ENCODE peak calls at places on chromosomes 13 and 19, in five cellular contexts. Q, K, U, M and C are unnamed samples.

GRCh38 chr19:50982186-50982585 is 1.5 kb downstream of the KLK7 start:
- DNase-seq in Q (no peak), K (no peak), U (no peak), M (no peak), C (no peak)

GRCh38 chr19:49339364-49340068 is 4.3 kb downstream of the CD37 start:
- DNase-seq in Q (peak; percentile 93), K (peak; percentile 83), U (peak; percentile 93), M (peak; percentile 89), C (no peak)

GRCh38 chr19:29664753-29665214 is 477 bp upstream of the PLEKHF1 start:
- DNase-seq in Q (no peak), K (no peak), U (no peak), M (no peak), C (no peak)

GRCh38 chr13:78875792-78876580 is 217.0 kb upstream of the OBI1 start:
- DNase-seq in Q (no peak), K (no peak), U (no peak), M (no peak), C (no peak)

GRCh38 chr19:15869109-15869555 is 28.7 kb downstream of the CYP4F2 start:
- DNase-seq in Q (peak; percentile 41), K (no peak), U (no peak), M (no peak), C (peak; percentile 52)

GRCh38 chr13:35699181-35699580 is 222.7 kb upstream of the MAB21L1 start:
- DNase-seq in Q (no peak), K (no peak), U (no peak), M (no peak), C (no peak)

GRCh38 chr19:16285769-16286564 is 38.7 kb upstream of the KLF2 start:
- DNase-seq in Q (peak; percentile 41), K (no peak), U (no peak), M (no peak), C (no peak)

GRCh38 chr13:28794370-28794769 is 25.8 kb upstream of the MTUS2 start:
- DNase-seq in Q (no peak), K (no peak), U (no peak), M (no peak), C (no peak)

GRCh38 chr19:6239871-6240676 is 39.7 kb downstream of the MLLT1 start:
- DNase-seq in Q (no peak), K (no peak), U (no peak), M (no peak), C (no peak)

GRCh38 chr13:113267642-113268405 is 29.2 kb upstream of the LAMP1 start:
- DNase-seq in Q (no peak), K (no peak), U (no peak), M (no peak), C (no peak)

GRCh38 chr19:1243768-1244692 is 2.5 kb downstream of the ATP5F1D start:
- DNase-seq in Q (peak; percentile 93), K (peak; percentile 91), U (no peak), M (peak; percentile 89), C (peak; percentile 86)

GRCh38 chr19:35320285-35320706 is 8.7 kb upstream of the CD22 start:
- DNase-seq in Q (no peak), K (no peak), U (no peak), M (no peak), C (no peak)

GRCh38 chr19:1992759-1993260 is 22.7 kb downstream of the BTBD2 start:
- DNase-seq in Q (no peak), K (no peak), U (no peak), M (no peak), C (peak; percentile 33)

GRCh38 chr13:74839656-74840055 is 642.3 kb downstream of the TBC1D4 start:
- DNase-seq in Q (no peak), K (no peak), U (no peak), M (no peak), C (no peak)

GRCh38 chr19:32313866-32314265 is 31.5 kb upstream of the ZNF507 start:
- DNase-seq in Q (no peak), K (no peak), U (no peak), M (no peak), C (no peak)

GRCh38 chr13:102392810-102393209 is 9.0 kb downstream of the FGF14 start:
- DNase-seq in Q (no peak), K (no peak), U (no peak), M (no peak), C (no peak)

GRCh38 chr13:43377149-43377548 is 353.8 kb downstream of the DNAJC15 start:
- DNase-seq in Q (peak; percentile 43), K (no peak), U (no peak), M (peak; percentile 27), C (peak; percentile 7)

GRCh38 chr13:105709181-105709580 is 826.3 kb downstream of the EFNB2 start:
- DNase-seq in Q (no peak), K (no peak), U (no peak), M (no peak), C (no peak)

GRCh38 chr19:36182612-36183454 is 30.6 kb upstream of the COX7A1 start:
- DNase-seq in Q (no peak), K (no peak), U (no peak), M (no peak), C (no peak)

GRCh38 chr13:113400621-113401451 is 36.9 kb upstream of the GRTP1 start:
- DNase-seq in Q (no peak), K (no peak), U (no peak), M (no peak), C (no peak)

GRCh38 chr19:662207-662961 is 630 bp downstream of the RNF126 start:
- DNase-seq in Q (peak; percentile 71), K (no peak), U (no peak), M (no peak), C (peak; percentile 65)

GRCh38 chr19:34676697-34677385 is at the start of gene SCGB2B2:
- DNase-seq in Q (no peak), K (no peak), U (no peak), M (no peak), C (no peak)

GRCh38 chr13:60642552-60642951 is 245.5 kb downstream of the TDRD3 start:
- DNase-seq in Q (no peak), K (no peak), U (no peak), M (no peak), C (no peak)

GRCh38 chr19:56507446-56508281 is at the start of gene ZNF471:
- DNase-seq in Q (peak; percentile 99), K (peak; percentile 97), U (peak; percentile 98), M (peak; percentile 99), C (peak; percentile 82)

DNA sequence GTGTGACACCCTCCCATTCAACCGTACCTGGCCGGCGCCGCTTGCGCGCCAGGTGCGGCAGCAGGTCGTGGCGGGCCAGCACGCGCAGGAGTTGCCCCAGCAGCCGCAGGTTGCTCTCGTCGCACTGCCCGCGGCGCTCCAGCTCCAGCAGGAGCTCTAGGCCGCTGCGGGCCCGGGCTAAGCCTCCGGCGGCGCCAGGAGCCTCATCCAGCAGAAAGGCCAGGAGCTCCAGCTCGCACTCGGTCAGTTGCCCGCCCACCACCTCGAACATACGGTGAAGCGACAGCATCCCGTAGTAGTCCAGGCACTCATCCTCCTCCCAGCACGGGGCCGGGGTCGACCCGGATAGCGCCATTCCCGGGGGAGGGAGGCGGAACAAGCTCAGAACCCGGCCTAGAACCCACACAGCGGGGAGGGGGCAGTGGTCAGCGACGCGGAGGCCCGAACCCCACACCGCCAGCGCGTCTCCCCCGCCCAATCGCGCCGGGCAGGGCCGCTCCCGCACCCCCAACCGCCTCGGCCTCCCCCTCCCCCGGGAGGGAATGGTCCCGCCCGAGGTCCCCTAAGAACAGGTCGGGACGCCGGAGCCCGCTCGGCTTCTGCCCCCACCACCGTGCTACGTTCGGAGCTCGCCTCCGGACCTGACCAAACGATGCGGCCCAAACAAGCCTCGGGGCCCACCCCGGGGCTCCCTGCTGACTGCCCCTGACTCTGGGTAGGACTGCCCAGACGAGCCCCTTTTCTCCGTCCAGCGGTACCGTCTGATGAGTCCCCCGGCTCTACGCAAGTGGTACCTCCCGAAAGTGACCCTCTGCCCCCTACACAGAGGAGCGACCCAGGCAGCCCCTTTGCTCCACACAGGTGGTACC is 590 bp downstream of the DEDD2 start:
- DNase-seq in Q (peak; percentile 59), K (peak; percentile 60), U (no peak), M (peak; percentile 55), C (peak; percentile 81)
- TF ChIP-seq POLR2A in Q (peak; percentile 25), K (no peak), U (no peak), M (no peak), C (no peak)

DNA sequence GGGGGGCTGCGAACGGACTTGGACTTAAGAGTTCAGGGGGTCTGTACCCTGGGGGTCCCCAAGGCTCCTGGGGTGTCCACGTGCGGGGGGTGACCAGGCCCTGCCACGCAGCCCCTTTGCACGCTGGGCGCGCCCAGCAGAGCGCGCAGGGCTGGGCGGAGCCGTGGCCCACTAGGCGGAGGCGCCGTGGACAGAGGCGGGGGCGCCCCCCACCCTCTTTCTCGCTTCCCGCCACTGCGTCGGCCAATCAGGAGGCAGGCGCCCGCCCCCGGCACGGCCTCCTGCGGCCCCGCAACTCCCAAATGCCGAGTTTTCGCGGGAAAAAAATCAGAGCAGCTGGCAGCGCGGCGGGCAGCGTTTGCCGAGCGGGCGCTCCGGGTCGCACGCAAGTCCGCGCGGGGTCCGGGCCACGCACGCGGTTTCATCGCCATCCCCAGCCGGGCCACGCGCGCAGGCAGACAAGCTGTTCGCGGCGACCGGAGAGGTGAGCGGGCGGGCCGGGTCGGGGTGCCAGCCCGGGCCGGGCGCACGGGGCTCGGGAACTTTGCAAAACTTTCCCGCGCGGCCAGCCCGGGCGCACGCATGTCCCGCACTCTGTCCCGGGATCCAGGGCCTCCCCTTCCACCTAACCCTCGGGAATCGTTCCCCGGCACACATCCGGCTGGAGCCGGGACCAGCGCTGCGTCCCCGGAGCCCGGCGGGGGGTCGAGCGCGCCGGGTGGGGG is at the start of gene UHRF1:
- DNase-seq in Q (no peak), K (no peak), U (no peak), M (no peak), C (peak; percentile 67)
- TF ChIP-seq POLR2A in Q (no peak), K (no peak), U (no peak), M (no peak), C (peak; percentile 16)

GRCh38 chr13:49858183-49858856 is 65.8 kb upstream of the KPNA3 start:
- DNase-seq in Q (peak; percentile 12), K (no peak), U (no peak), M (no peak), C (no peak)
- TF ChIP-seq POLR2A in Q (no peak), K (no peak), U (no peak), M (no peak), C (no peak)

GRCh38 chr19:19619849-19620210 is 1.3 kb upstream of the PBX4 start:
- DNase-seq in Q (no peak), K (no peak), U (no peak), M (no peak), C (no peak)

GRCh38 chr19:19619121-19619848 is 798 bp upstream of the PBX4 start:
- DNase-seq in Q (no peak), K (no peak), U (no peak), M (no peak), C (no peak)

GRCh38 chr19:19615086-19615485 is 3.4 kb downstream of the PBX4 start:
- DNase-seq in Q (no peak), K (no peak), U (no peak), M (no peak), C (no peak)

GRCh38 chr19:19623383-19623782 is 4.6 kb downstream of the LPAR2 start:
- DNase-seq in Q (no peak), K (no peak), U (no peak), M (no peak), C (no peak)

DNA sequence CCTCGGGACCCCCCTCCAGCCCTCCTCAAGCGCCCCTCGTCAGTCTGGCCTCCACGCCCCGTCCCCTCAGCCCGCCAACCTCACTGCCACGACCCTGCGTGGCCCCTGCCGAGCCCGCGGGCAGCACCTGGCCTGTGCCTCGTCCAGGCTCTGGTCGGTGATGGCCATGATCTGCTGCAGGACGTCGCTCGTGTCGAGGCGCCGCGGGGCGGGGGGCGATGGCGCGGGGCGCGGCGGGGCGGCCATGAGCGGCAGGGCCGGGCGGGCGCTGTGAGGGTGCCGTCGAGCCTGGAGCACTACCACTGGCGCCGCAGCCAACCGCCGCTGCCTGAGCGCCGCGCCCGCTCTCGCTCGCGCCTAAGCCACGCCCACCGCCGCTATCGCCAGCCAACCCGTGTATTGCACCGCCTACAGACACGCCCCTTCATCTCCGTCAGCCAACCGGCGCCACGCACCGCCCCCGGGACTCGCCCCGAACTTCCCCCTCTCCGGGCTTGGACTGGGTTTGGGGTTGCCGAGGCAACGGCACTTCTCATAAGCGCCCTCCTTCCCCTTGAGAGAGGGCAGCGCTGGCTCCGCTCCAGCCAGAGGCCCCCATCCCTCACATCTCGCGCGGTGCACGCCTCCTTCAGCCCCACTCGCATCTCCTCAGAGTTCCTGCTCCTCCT is at the start of gene PBX4:
- DNase-seq in Q (peak; percentile 93), K (peak; percentile 89), U (peak; percentile 96), M (peak; percentile 76), C (peak; percentile 85)
- TF ChIP-seq POLR2A in Q (no peak), K (no peak), U (no peak), M (peak; percentile 47), C (no peak)